ENCODE peak calls at places on chromosome 2, in six cellular contexts. One of them, this sample, is unnamed.

GRCh38 chr2:233119123-233119522 is 59.0 kb downstream of the INPP5D start:
- DNase-seq in astrocyte of the spinal cord: no peak
- DNase-seq in uterus: no peak
- DNase-seq in GM13976: no peak
- DNase-seq in Peyer's patch: no peak
- DNase-seq in spleen: no peak
- DNase-seq in this sample: no peak

GRCh38 chr2:44430340-44430739 is 68.6 kb downstream of the CAMKMT start:
- DNase-seq in astrocyte of the spinal cord: no peak
- DNase-seq in GM13976: no peak
- DNase-seq in Peyer's patch: no peak
- DNase-seq in uterus: no peak
- DNase-seq in spleen: no peak
- DNase-seq in this sample: no peak

GRCh38 chr2:11938196-11938595 is 191.8 kb downstream of the LPIN1 start:
- DNase-seq in Peyer's patch: no peak
- DNase-seq in astrocyte of the spinal cord: no peak
- DNase-seq in uterus: no peak
- DNase-seq in GM13976: no peak
- DNase-seq in spleen: no peak
- DNase-seq in this sample: no peak

GRCh38 chr2:191783416-191783815 is 63.5 kb downstream of the CAVIN2 start:
- DNase-seq in Peyer's patch: no peak
- DNase-seq in astrocyte of the spinal cord: no peak
- DNase-seq in GM13976: no peak
- DNase-seq in spleen: no peak
- DNase-seq in uterus: no peak
- DNase-seq in this sample: peak; percentile 8

GRCh38 chr2:73293534-73294171 is at the start of gene EGR4:
- DNase-seq in astrocyte of the spinal cord: peak; percentile 35
- DNase-seq in Peyer's patch: peak; percentile 72
- DNase-seq in uterus: no peak
- DNase-seq in GM13976: peak; percentile 97
- DNase-seq in spleen: peak; percentile 93
- DNase-seq in this sample: peak; percentile 94

GRCh38 chr2:68605939-68606338 is 37.4 kb upstream of the PROKR1 start:
- DNase-seq in spleen: no peak
- DNase-seq in uterus: no peak
- DNase-seq in astrocyte of the spinal cord: no peak
- DNase-seq in Peyer's patch: no peak
- DNase-seq in GM13976: no peak
- DNase-seq in this sample: no peak

GRCh38 chr2:118232391-118233255 is 144.4 kb downstream of the INSIG2 start:
- DNase-seq in spleen: no peak
- DNase-seq in uterus: no peak
- DNase-seq in GM13976: no peak
- DNase-seq in Peyer's patch: no peak
- DNase-seq in astrocyte of the spinal cord: no peak
- DNase-seq in this sample: no peak

GRCh38 chr2:10537522-10538195 is 89.5 kb upstream of the ODC1 start:
- DNase-seq in astrocyte of the spinal cord: no peak
- DNase-seq in spleen: peak; percentile 54
- DNase-seq in Peyer's patch: no peak
- DNase-seq in GM13976: no peak
- DNase-seq in uterus: no peak
- DNase-seq in this sample: no peak

GRCh38 chr2:238657132-238658053 is 190.5 kb upstream of the TWIST2 start:
- DNase-seq in Peyer's patch: no peak
- DNase-seq in spleen: no peak
- DNase-seq in GM13976: no peak
- DNase-seq in astrocyte of the spinal cord: no peak
- DNase-seq in uterus: no peak
- DNase-seq in this sample: no peak

GRCh38 chr2:19542796-19543195 is 184.4 kb upstream of the OSR1 start:
- DNase-seq in uterus: no peak
- DNase-seq in Peyer's patch: no peak
- DNase-seq in astrocyte of the spinal cord: no peak
- DNase-seq in spleen: no peak
- DNase-seq in GM13976: no peak
- DNase-seq in this sample: no peak

GRCh38 chr2:235675678-235676535 is 182.1 kb downstream of the AGAP1 start:
- DNase-seq in spleen: no peak
- DNase-seq in uterus: no peak
- DNase-seq in GM13976: no peak
- DNase-seq in astrocyte of the spinal cord: peak; percentile 41
- DNase-seq in Peyer's patch: no peak
- DNase-seq in this sample: no peak

GRCh38 chr2:70897203-70897976 is 38.3 kb upstream of the ATP6V1B1 start:
- DNase-seq in astrocyte of the spinal cord: no peak
- DNase-seq in GM13976: no peak
- DNase-seq in uterus: no peak
- DNase-seq in Peyer's patch: no peak
- DNase-seq in spleen: no peak
- DNase-seq in this sample: peak; percentile 14

GRCh38 chr2:235543126-235543750 is 49.4 kb downstream of the AGAP1 start:
- DNase-seq in Peyer's patch: no peak
- DNase-seq in spleen: peak; percentile 52
- DNase-seq in GM13976: no peak
- DNase-seq in uterus: no peak
- DNase-seq in astrocyte of the spinal cord: no peak
- DNase-seq in this sample: no peak

GRCh38 chr2:99865818-99866676 is 276.3 kb downstream of the AFF3 start:
- DNase-seq in astrocyte of the spinal cord: peak; percentile 76
- DNase-seq in GM13976: no peak
- DNase-seq in uterus: no peak
- DNase-seq in spleen: no peak
- DNase-seq in Peyer's patch: no peak
- DNase-seq in this sample: no peak
- TF ChIP-seq CTCF in astrocyte of the spinal cord: no peak
- TF ChIP-seq CTCF in GM13976: no peak
- TF ChIP-seq CTCF in uterus: no peak
- TF ChIP-seq CTCF in spleen: no peak
- TF ChIP-seq CTCF in Peyer's patch: no peak
- TF ChIP-seq CTCF in this sample: no peak

DNA sequence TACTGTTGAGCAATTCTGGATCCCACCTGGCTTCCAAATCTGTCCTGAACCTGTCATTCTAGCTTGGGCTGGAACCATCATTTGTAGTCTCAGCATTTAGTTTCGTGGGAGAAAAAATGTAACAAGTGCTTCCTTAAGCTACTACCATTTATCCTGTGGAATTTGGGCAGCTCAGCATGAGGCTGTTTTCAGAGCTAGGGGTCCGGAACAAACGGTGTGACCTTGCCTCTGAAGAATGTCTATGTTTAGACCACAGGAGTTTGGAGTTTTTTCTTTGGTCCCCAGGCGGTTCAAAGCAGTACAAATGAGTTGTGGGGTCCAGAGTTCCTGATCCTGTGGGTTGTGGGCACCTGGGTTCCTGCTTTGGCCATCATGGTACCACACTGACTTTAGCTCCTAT is 59.1 kb upstream of the TMEM178A start:
- DNase-seq in astrocyte of the spinal cord: peak; percentile 68
- DNase-seq in GM13976: no peak
- DNase-seq in spleen: no peak
- DNase-seq in Peyer's patch: no peak
- DNase-seq in uterus: no peak
- DNase-seq in this sample: no peak
- TF ChIP-seq CTCF in astrocyte of the spinal cord: no peak
- TF ChIP-seq CTCF in GM13976: no peak
- TF ChIP-seq CTCF in spleen: no peak
- TF ChIP-seq CTCF in Peyer's patch: no peak
- TF ChIP-seq CTCF in uterus: no peak
- TF ChIP-seq CTCF in this sample: no peak

DNA sequence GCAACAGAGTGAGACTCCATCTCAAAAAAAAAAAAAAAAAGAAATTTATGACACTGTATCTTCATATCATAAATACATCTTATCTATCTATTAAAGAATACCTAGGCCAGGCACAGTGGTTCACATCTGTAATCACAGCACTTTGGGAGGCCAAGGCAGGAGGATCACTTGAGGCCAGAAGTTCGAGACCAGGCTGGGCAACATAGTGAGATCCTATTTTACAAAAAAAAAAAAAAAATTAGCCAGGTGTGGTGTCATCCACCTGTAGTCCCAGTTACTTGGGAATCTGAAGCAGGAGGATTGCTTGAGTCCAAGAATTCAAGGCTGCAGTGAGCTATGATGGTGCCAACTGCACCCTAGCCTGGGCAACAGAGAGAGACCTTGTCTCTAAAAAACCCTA is 95.0 kb downstream of the HNRNPLL start:
- DNase-seq in astrocyte of the spinal cord: no peak
- DNase-seq in Peyer's patch: no peak
- DNase-seq in uterus: no peak
- DNase-seq in GM13976: no peak
- DNase-seq in spleen: no peak
- DNase-seq in this sample: no peak
- TF ChIP-seq CTCF in astrocyte of the spinal cord: no peak
- TF ChIP-seq CTCF in Peyer's patch: no peak
- TF ChIP-seq CTCF in uterus: no peak
- TF ChIP-seq CTCF in GM13976: no peak
- TF ChIP-seq CTCF in spleen: no peak
- TF ChIP-seq CTCF in this sample: no peak

GRCh38 chr2:152924722-152925121 is 206.3 kb downstream of the ARL6IP6 start:
- DNase-seq in uterus: no peak
- DNase-seq in Peyer's patch: no peak
- DNase-seq in GM13976: no peak
- DNase-seq in spleen: no peak
- DNase-seq in astrocyte of the spinal cord: peak; percentile 0
- DNase-seq in this sample: no peak

GRCh38 chr2:152924219-152924618 is 205.8 kb downstream of the ARL6IP6 start:
- DNase-seq in spleen: no peak
- DNase-seq in uterus: no peak
- DNase-seq in astrocyte of the spinal cord: no peak
- DNase-seq in Peyer's patch: no peak
- DNase-seq in GM13976: no peak
- DNase-seq in this sample: no peak

GRCh38 chr2:152925540-152926448 is 207.4 kb downstream of the ARL6IP6 start:
- DNase-seq in spleen: peak; percentile 73
- DNase-seq in Peyer's patch: no peak
- DNase-seq in GM13976: peak; percentile 36
- DNase-seq in astrocyte of the spinal cord: peak; percentile 29
- DNase-seq in uterus: peak; percentile 62
- DNase-seq in this sample: peak; percentile 39

DNA sequence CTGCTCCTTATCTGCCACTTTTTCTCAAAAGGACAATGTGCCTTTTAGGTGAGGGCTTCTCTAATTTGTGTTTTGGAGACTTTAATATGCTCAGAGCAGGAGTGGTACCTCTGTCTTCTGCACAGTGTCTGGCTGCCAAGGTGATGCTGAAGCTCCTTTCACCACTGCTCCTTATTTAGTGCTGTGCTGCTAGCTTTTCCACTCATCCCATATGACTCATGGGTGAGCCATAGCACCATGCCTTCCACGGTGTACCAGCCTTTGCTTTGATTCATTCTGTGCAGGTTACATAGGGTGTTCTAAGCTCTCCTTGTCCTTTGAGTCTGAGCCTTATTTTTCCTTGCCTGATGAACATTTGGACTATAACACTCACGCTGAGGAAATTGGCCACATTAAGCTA is 202.4 kb downstream of the ARL6IP6 start:
- DNase-seq in Peyer's patch: no peak
- DNase-seq in astrocyte of the spinal cord: peak; percentile 2
- DNase-seq in uterus: no peak
- DNase-seq in GM13976: no peak
- DNase-seq in spleen: no peak
- DNase-seq in this sample: no peak
- TF ChIP-seq CTCF in Peyer's patch: no peak
- TF ChIP-seq CTCF in astrocyte of the spinal cord: no peak
- TF ChIP-seq CTCF in uterus: no peak
- TF ChIP-seq CTCF in GM13976: no peak
- TF ChIP-seq CTCF in spleen: no peak
- TF ChIP-seq CTCF in this sample: no peak

GRCh38 chr2:15122915-15123314 is 438.2 kb downstream of the NBAS start:
- DNase-seq in uterus: no peak
- DNase-seq in astrocyte of the spinal cord: peak; percentile 0
- DNase-seq in GM13976: no peak
- DNase-seq in Peyer's patch: no peak
- DNase-seq in spleen: no peak
- DNase-seq in this sample: no peak
- TF ChIP-seq CTCF in uterus: no peak
- TF ChIP-seq CTCF in astrocyte of the spinal cord: no peak
- TF ChIP-seq CTCF in GM13976: no peak
- TF ChIP-seq CTCF in Peyer's patch: no peak
- TF ChIP-seq CTCF in spleen: no peak
- TF ChIP-seq CTCF in this sample: no peak

GRCh38 chr2:42404666-42405065 is 43.6 kb upstream of the COX7A2L start:
- DNase-seq in uterus: no peak
- DNase-seq in spleen: no peak
- DNase-seq in astrocyte of the spinal cord: no peak
- DNase-seq in Peyer's patch: no peak
- DNase-seq in GM13976: no peak
- DNase-seq in this sample: no peak
- TF ChIP-seq CTCF in uterus: no peak
- TF ChIP-seq CTCF in spleen: no peak
- TF ChIP-seq CTCF in astrocyte of the spinal cord: no peak
- TF ChIP-seq CTCF in Peyer's patch: no peak
- TF ChIP-seq CTCF in GM13976: no peak
- TF ChIP-seq CTCF in this sample: no peak

GRCh38 chr2:215493370-215493769 is 57.5 kb upstream of the FN1 start:
- DNase-seq in GM13976: no peak
- DNase-seq in astrocyte of the spinal cord: no peak
- DNase-seq in Peyer's patch: no peak
- DNase-seq in spleen: no peak
- DNase-seq in uterus: no peak
- DNase-seq in this sample: no peak

GRCh38 chr2:215485032-215485431 is 49.2 kb upstream of the FN1 start:
- DNase-seq in GM13976: no peak
- DNase-seq in astrocyte of the spinal cord: no peak
- DNase-seq in uterus: no peak
- DNase-seq in Peyer's patch: no peak
- DNase-seq in spleen: no peak
- DNase-seq in this sample: no peak

GRCh38 chr2:215484570-215484969 is 48.7 kb upstream of the FN1 start:
- DNase-seq in uterus: no peak
- DNase-seq in GM13976: no peak
- DNase-seq in astrocyte of the spinal cord: no peak
- DNase-seq in spleen: no peak
- DNase-seq in Peyer's patch: no peak
- DNase-seq in this sample: no peak

GRCh38 chr2:215486973-215487372 is 51.1 kb upstream of the FN1 start:
- DNase-seq in Peyer's patch: no peak
- DNase-seq in astrocyte of the spinal cord: no peak
- DNase-seq in GM13976: no peak
- DNase-seq in uterus: no peak
- DNase-seq in spleen: no peak
- DNase-seq in this sample: no peak

GRCh38 chr2:215489288-215489848 is 53.5 kb upstream of the FN1 start:
- DNase-seq in Peyer's patch: no peak
- DNase-seq in spleen: no peak
- DNase-seq in astrocyte of the spinal cord: no peak
- DNase-seq in uterus: no peak
- DNase-seq in GM13976: no peak
- DNase-seq in this sample: no peak
- TF ChIP-seq CTCF in Peyer's patch: no peak
- TF ChIP-seq CTCF in spleen: no peak
- TF ChIP-seq CTCF in astrocyte of the spinal cord: no peak
- TF ChIP-seq CTCF in uterus: no peak
- TF ChIP-seq CTCF in GM13976: no peak
- TF ChIP-seq CTCF in this sample: peak; percentile 11

GRCh38 chr2:57516740-57517340 is 529.8 kb upstream of the VRK2 start:
- DNase-seq in GM13976: peak; percentile 38
- DNase-seq in uterus: no peak
- DNase-seq in spleen: no peak
- DNase-seq in Peyer's patch: no peak
- DNase-seq in astrocyte of the spinal cord: peak; percentile 52
- DNase-seq in this sample: peak; percentile 40
- TF ChIP-seq CTCF in GM13976: peak; percentile 21
- TF ChIP-seq CTCF in uterus: peak; percentile 32
- TF ChIP-seq CTCF in spleen: peak; percentile 69
- TF ChIP-seq CTCF in Peyer's patch: peak; percentile 28
- TF ChIP-seq CTCF in astrocyte of the spinal cord: peak; percentile 43
- TF ChIP-seq CTCF in this sample: peak; percentile 54

GRCh38 chr2:160941290-160941846 is 218.9 kb upstream of the TANK start:
- DNase-seq in spleen: no peak
- DNase-seq in GM13976: no peak
- DNase-seq in Peyer's patch: no peak
- DNase-seq in astrocyte of the spinal cord: no peak
- DNase-seq in uterus: no peak
- DNase-seq in this sample: no peak
- TF ChIP-seq CTCF in spleen: no peak
- TF ChIP-seq CTCF in GM13976: no peak
- TF ChIP-seq CTCF in Peyer's patch: no peak
- TF ChIP-seq CTCF in astrocyte of the spinal cord: no peak
- TF ChIP-seq CTCF in uterus: no peak
- TF ChIP-seq CTCF in this sample: no peak

This sample was measured in GM10248.